ENCODE peak calls at places on chromosomes 11 and 22, in seven cellular contexts. One of them, this sample, is unnamed.

GRCh38 chr11:36684840-36685800 is 87.1 kb upstream of the RAG2 start:
- DNase-seq in left colon: no peak
- DNase-seq in NCI-H1436: no peak
- DNase-seq in hepatic stellate cell: no peak
- DNase-seq in activated T-cell treated with anti-CD3 and anti-CD28 coated beads, Interleukin-2, amount 50 U/mL, for 72 hours: peak; percentile 54
- DNase-seq in stimulated activated effector memory CD8-positive, alpha-beta T cell treated with anti-CD3 and anti-CD28 coated beads, Interleukin-12 subunit alpha, Interleukin-12 subunit beta, amount 100 ng/mL, for 72 hours: no peak
- DNase-seq in B cell: no peak
- DNase-seq in this sample: no peak

GRCh38 chr11:111306321-111306720 is 8.0 kb downstream of the POU2AF3 start:
- DNase-seq in B cell: no peak
- DNase-seq in stimulated activated effector memory CD8-positive, alpha-beta T cell treated with anti-CD3 and anti-CD28 coated beads, Interleukin-12 subunit alpha, Interleukin-12 subunit beta, amount 100 ng/mL, for 72 hours: no peak
- DNase-seq in activated T-cell treated with anti-CD3 and anti-CD28 coated beads, Interleukin-2, amount 50 U/mL, for 72 hours: no peak
- DNase-seq in NCI-H1436: no peak
- DNase-seq in left colon: no peak
- DNase-seq in hepatic stellate cell: no peak
- DNase-seq in this sample: no peak

GRCh38 chr22:37021710-37022482 is 2.4 kb downstream of the MPST start:
- DNase-seq in left colon: peak; percentile 68
- DNase-seq in NCI-H1436: no peak
- DNase-seq in activated T-cell treated with anti-CD3 and anti-CD28 coated beads, Interleukin-2, amount 50 U/mL, for 72 hours: peak; percentile 56
- DNase-seq in hepatic stellate cell: peak; percentile 49
- DNase-seq in stimulated activated effector memory CD8-positive, alpha-beta T cell treated with anti-CD3 and anti-CD28 coated beads, Interleukin-12 subunit alpha, Interleukin-12 subunit beta, amount 100 ng/mL, for 72 hours: peak; percentile 46
- DNase-seq in B cell: peak; percentile 80
- DNase-seq in this sample: peak; percentile 62

GRCh38 chr11:43992138-43992537 is 49.7 kb downstream of the C11orf96 start:
- DNase-seq in stimulated activated effector memory CD8-positive, alpha-beta T cell treated with anti-CD3 and anti-CD28 coated beads, Interleukin-12 subunit alpha, Interleukin-12 subunit beta, amount 100 ng/mL, for 72 hours: no peak
- DNase-seq in hepatic stellate cell: no peak
- DNase-seq in B cell: no peak
- DNase-seq in NCI-H1436: no peak
- DNase-seq in left colon: no peak
- DNase-seq in activated T-cell treated with anti-CD3 and anti-CD28 coated beads, Interleukin-2, amount 50 U/mL, for 72 hours: no peak
- DNase-seq in this sample: no peak

GRCh38 chr11:73359930-73360742 is 16.1 kb upstream of the RELT start:
- DNase-seq in activated T-cell treated with anti-CD3 and anti-CD28 coated beads, Interleukin-2, amount 50 U/mL, for 72 hours: peak; percentile 39
- DNase-seq in NCI-H1436: no peak
- DNase-seq in left colon: no peak
- DNase-seq in stimulated activated effector memory CD8-positive, alpha-beta T cell treated with anti-CD3 and anti-CD28 coated beads, Interleukin-12 subunit alpha, Interleukin-12 subunit beta, amount 100 ng/mL, for 72 hours: no peak
- DNase-seq in hepatic stellate cell: peak; percentile 51
- DNase-seq in B cell: peak; percentile 40
- DNase-seq in this sample: peak; percentile 43

GRCh38 chr11:75468534-75469340 is 35.7 kb upstream of the KLHL35 start:
- DNase-seq in B cell: no peak
- DNase-seq in stimulated activated effector memory CD8-positive, alpha-beta T cell treated with anti-CD3 and anti-CD28 coated beads, Interleukin-12 subunit alpha, Interleukin-12 subunit beta, amount 100 ng/mL, for 72 hours: no peak
- DNase-seq in left colon: no peak
- DNase-seq in activated T-cell treated with anti-CD3 and anti-CD28 coated beads, Interleukin-2, amount 50 U/mL, for 72 hours: no peak
- DNase-seq in NCI-H1436: no peak
- DNase-seq in hepatic stellate cell: peak; percentile 85
- DNase-seq in this sample: peak; percentile 95

GRCh38 chr11:129596361-129596760 is 219.3 kb upstream of the TMEM45B start:
- DNase-seq in B cell: no peak
- DNase-seq in stimulated activated effector memory CD8-positive, alpha-beta T cell treated with anti-CD3 and anti-CD28 coated beads, Interleukin-12 subunit alpha, Interleukin-12 subunit beta, amount 100 ng/mL, for 72 hours: no peak
- DNase-seq in activated T-cell treated with anti-CD3 and anti-CD28 coated beads, Interleukin-2, amount 50 U/mL, for 72 hours: no peak
- DNase-seq in left colon: no peak
- DNase-seq in hepatic stellate cell: no peak
- DNase-seq in NCI-H1436: no peak
- DNase-seq in this sample: no peak

GRCh38 chr11:106152013-106152412 is 74.6 kb downstream of the AASDHPPT start:
- DNase-seq in B cell: no peak
- DNase-seq in stimulated activated effector memory CD8-positive, alpha-beta T cell treated with anti-CD3 and anti-CD28 coated beads, Interleukin-12 subunit alpha, Interleukin-12 subunit beta, amount 100 ng/mL, for 72 hours: no peak
- DNase-seq in NCI-H1436: no peak
- DNase-seq in hepatic stellate cell: no peak
- DNase-seq in left colon: no peak
- DNase-seq in activated T-cell treated with anti-CD3 and anti-CD28 coated beads, Interleukin-2, amount 50 U/mL, for 72 hours: no peak
- DNase-seq in this sample: no peak

GRCh38 chr11:6387811-6388599 is 2.3 kb upstream of the SMPD1 start:
- DNase-seq in NCI-H1436: no peak
- DNase-seq in left colon: no peak
- DNase-seq in stimulated activated effector memory CD8-positive, alpha-beta T cell treated with anti-CD3 and anti-CD28 coated beads, Interleukin-12 subunit alpha, Interleukin-12 subunit beta, amount 100 ng/mL, for 72 hours: no peak
- DNase-seq in activated T-cell treated with anti-CD3 and anti-CD28 coated beads, Interleukin-2, amount 50 U/mL, for 72 hours: no peak
- DNase-seq in B cell: no peak
- DNase-seq in hepatic stellate cell: no peak
- DNase-seq in this sample: peak; percentile 58

GRCh38 chr11:67572747-67573419 is 10.7 kb upstream of the GSTP1 start:
- DNase-seq in NCI-H1436: peak; percentile 53
- DNase-seq in left colon: peak; percentile 64
- DNase-seq in B cell: peak; percentile 63
- DNase-seq in stimulated activated effector memory CD8-positive, alpha-beta T cell treated with anti-CD3 and anti-CD28 coated beads, Interleukin-12 subunit alpha, Interleukin-12 subunit beta, amount 100 ng/mL, for 72 hours: no peak
- DNase-seq in hepatic stellate cell: no peak
- DNase-seq in activated T-cell treated with anti-CD3 and anti-CD28 coated beads, Interleukin-2, amount 50 U/mL, for 72 hours: peak; percentile 27
- DNase-seq in this sample: peak; percentile 70

GRCh38 chr11:29293825-29294224 is 723.0 kb downstream of the KCNA4 start:
- DNase-seq in NCI-H1436: no peak
- DNase-seq in hepatic stellate cell: no peak
- DNase-seq in left colon: no peak
- DNase-seq in B cell: no peak
- DNase-seq in activated T-cell treated with anti-CD3 and anti-CD28 coated beads, Interleukin-2, amount 50 U/mL, for 72 hours: no peak
- DNase-seq in stimulated activated effector memory CD8-positive, alpha-beta T cell treated with anti-CD3 and anti-CD28 coated beads, Interleukin-12 subunit alpha, Interleukin-12 subunit beta, amount 100 ng/mL, for 72 hours: no peak
- DNase-seq in this sample: peak; percentile 91

GRCh38 chr22:30605449-30606110 is 1.4 kb upstream of the TCN2 start:
- DNase-seq in left colon: peak; percentile 79
- DNase-seq in B cell: peak; percentile 61
- DNase-seq in activated T-cell treated with anti-CD3 and anti-CD28 coated beads, Interleukin-2, amount 50 U/mL, for 72 hours: peak; percentile 70
- DNase-seq in stimulated activated effector memory CD8-positive, alpha-beta T cell treated with anti-CD3 and anti-CD28 coated beads, Interleukin-12 subunit alpha, Interleukin-12 subunit beta, amount 100 ng/mL, for 72 hours: no peak
- DNase-seq in NCI-H1436: peak; percentile 17
- DNase-seq in hepatic stellate cell: peak; percentile 66
- DNase-seq in this sample: peak; percentile 63

GRCh38 chr11:61955416-61956135 is 5.4 kb downstream of the BEST1 start:
- DNase-seq in activated T-cell treated with anti-CD3 and anti-CD28 coated beads, Interleukin-2, amount 50 U/mL, for 72 hours: peak; percentile 40
- DNase-seq in stimulated activated effector memory CD8-positive, alpha-beta T cell treated with anti-CD3 and anti-CD28 coated beads, Interleukin-12 subunit alpha, Interleukin-12 subunit beta, amount 100 ng/mL, for 72 hours: no peak
- DNase-seq in left colon: no peak
- DNase-seq in NCI-H1436: no peak
- DNase-seq in hepatic stellate cell: no peak
- DNase-seq in B cell: peak; percentile 59
- DNase-seq in this sample: no peak

GRCh38 chr11:8262552-8263108 is 1.0 kb downstream of the LMO1 start:
- DNase-seq in NCI-H1436: peak; percentile 45
- DNase-seq in activated T-cell treated with anti-CD3 and anti-CD28 coated beads, Interleukin-2, amount 50 U/mL, for 72 hours: peak; percentile 46
- DNase-seq in stimulated activated effector memory CD8-positive, alpha-beta T cell treated with anti-CD3 and anti-CD28 coated beads, Interleukin-12 subunit alpha, Interleukin-12 subunit beta, amount 100 ng/mL, for 72 hours: no peak
- DNase-seq in hepatic stellate cell: peak; percentile 71
- DNase-seq in B cell: peak; percentile 64
- DNase-seq in left colon: peak; percentile 21
- DNase-seq in this sample: peak; percentile 19

GRCh38 chr11:27963370-27963769 is 144.6 kb downstream of the KIF18A start:
- DNase-seq in NCI-H1436: no peak
- DNase-seq in B cell: no peak
- DNase-seq in hepatic stellate cell: no peak
- DNase-seq in left colon: no peak
- DNase-seq in activated T-cell treated with anti-CD3 and anti-CD28 coated beads, Interleukin-2, amount 50 U/mL, for 72 hours: no peak
- DNase-seq in stimulated activated effector memory CD8-positive, alpha-beta T cell treated with anti-CD3 and anti-CD28 coated beads, Interleukin-12 subunit alpha, Interleukin-12 subunit beta, amount 100 ng/mL, for 72 hours: no peak
- DNase-seq in this sample: no peak

GRCh38 chr11:11107081-11107480 is 246.0 kb downstream of the CSNK2A3 start:
- DNase-seq in hepatic stellate cell: no peak
- DNase-seq in activated T-cell treated with anti-CD3 and anti-CD28 coated beads, Interleukin-2, amount 50 U/mL, for 72 hours: no peak
- DNase-seq in B cell: no peak
- DNase-seq in stimulated activated effector memory CD8-positive, alpha-beta T cell treated with anti-CD3 and anti-CD28 coated beads, Interleukin-12 subunit alpha, Interleukin-12 subunit beta, amount 100 ng/mL, for 72 hours: no peak
- DNase-seq in left colon: no peak
- DNase-seq in NCI-H1436: no peak
- DNase-seq in this sample: no peak

GRCh38 chr11:21121991-21122390 is 452.6 kb downstream of the NELL1 start:
- DNase-seq in NCI-H1436: no peak
- DNase-seq in activated T-cell treated with anti-CD3 and anti-CD28 coated beads, Interleukin-2, amount 50 U/mL, for 72 hours: no peak
- DNase-seq in hepatic stellate cell: no peak
- DNase-seq in stimulated activated effector memory CD8-positive, alpha-beta T cell treated with anti-CD3 and anti-CD28 coated beads, Interleukin-12 subunit alpha, Interleukin-12 subunit beta, amount 100 ng/mL, for 72 hours: no peak
- DNase-seq in B cell: no peak
- DNase-seq in left colon: no peak
- DNase-seq in this sample: no peak